ENCODE peak calls at places on chromosomes 12 and 14, in four cellular contexts. Q, P, N and H are unnamed samples.

GRCh38 chr12:14207946-14208612 is 157.4 kb upstream of the ATF7IP start:
- DNase-seq in Q (no peak), N (no peak), P (no peak), H (no peak)

GRCh38 chr14:64566651-64567122 is 16.9 kb downstream of the PPP1R36 start:
- DNase-seq in N (no peak), P (no peak), Q (no peak), H (no peak)

GRCh38 chr12:71303199-71303598 is 136.4 kb upstream of the LGR5 start:
- DNase-seq in N (no peak), Q (no peak), P (no peak), H (peak)

GRCh38 chr14:94373708-94374107 is 14.7 kb downstream of the SERPINA1 start:
- DNase-seq in P (no peak), Q (peak), N (no peak), H (peak)

GRCh38 chr14:37586783-37587428 is 8.1 kb downstream of the FOXA1 start:
- DNase-seq in Q (peak), P (no peak), N (no peak), H (no peak)

GRCh38 chr14:101757839-101758211 is 3.7 kb upstream of the PPP2R5C start:
- DNase-seq in Q (no peak), N (no peak), P (no peak), H (no peak)

GRCh38 chr14:26966942-26967341 is 369.1 kb upstream of the NOVA1 start:
- DNase-seq in N (no peak), P (no peak), Q (peak), H (peak)

GRCh38 chr12:90253142-90253541 is 544.5 kb upstream of the ATP2B1 start:
- DNase-seq in P (no peak), Q (no peak), N (no peak), H (no peak)

GRCh38 chr12:115504241-115504941 is 773.1 kb downstream of the MED13L start:
- DNase-seq in N (no peak), P (no peak), Q (no peak), H (no peak)

GRCh38 chr14:59214702-59215302 is 26.3 kb downstream of the DAAM1 start:
- DNase-seq in N (no peak), P (no peak), Q (no peak), H (no peak)

GRCh38 chr12:19867970-19868369 is 428.7 kb downstream of the AEBP2 start:
- DNase-seq in Q (peak), N (no peak), P (no peak), H (no peak)

GRCh38 chr12:12719496-12719895 is 2.3 kb downstream of the CDKN1B start:
- DNase-seq in Q (peak), P (no peak), N (no peak), H (peak)

GRCh38 chr12:32603858-32604257 is 75.2 kb upstream of the DNM1L start:
- DNase-seq in Q (peak), P (no peak), N (no peak), H (peak)

DNA sequence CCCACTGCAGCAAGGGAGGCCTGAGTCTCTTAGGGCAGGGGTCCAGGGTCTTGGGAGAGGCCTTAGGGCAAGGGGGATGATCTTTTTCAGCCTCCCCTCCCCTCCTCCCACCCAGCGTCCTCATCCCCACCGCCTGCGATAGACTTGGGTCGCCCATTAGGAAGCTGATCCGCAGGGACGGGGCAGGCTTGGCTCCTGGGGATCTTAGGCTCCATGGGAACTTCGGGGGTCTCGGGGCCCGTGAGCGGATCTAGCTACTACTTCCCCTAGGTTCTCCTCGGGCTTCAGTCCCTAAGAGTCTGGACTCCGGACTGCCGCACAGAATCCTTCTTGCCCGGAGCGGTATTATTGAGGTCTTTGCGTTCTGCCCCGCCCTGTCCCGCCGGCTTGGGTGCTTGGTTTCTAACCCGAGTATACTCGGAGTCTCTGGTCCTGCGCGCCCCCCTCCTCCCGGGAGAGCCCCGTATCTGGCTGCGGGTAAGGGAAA is 2.2 kb upstream of the PTHLH start:
- DNase-seq in Q (no peak), N (no peak), P (peak), H (no peak)
- H3K4me3 ChIP-seq in Q (peak), N (no peak), P (peak), H (peak)

GRCh38 chr14:81533212-81533535 is 479 bp downstream of the SEL1L start:
- DNase-seq in P (no peak), N (no peak), Q (no peak), H (no peak)

GRCh38 chr14:81534510-81535074 is 939 bp upstream of the SEL1L start:
- DNase-seq in P (no peak), Q (no peak), N (no peak), H (no peak)

GRCh38 chr14:81533536-81534343 is at the start of gene SEL1L:
- DNase-seq in N (peak), Q (peak), P (peak), H (peak)

GRCh38 chr14:81525129-81525528 is 8.5 kb downstream of the SEL1L start:
- DNase-seq in P (no peak), N (no peak), Q (no peak), H (no peak)

DNA sequence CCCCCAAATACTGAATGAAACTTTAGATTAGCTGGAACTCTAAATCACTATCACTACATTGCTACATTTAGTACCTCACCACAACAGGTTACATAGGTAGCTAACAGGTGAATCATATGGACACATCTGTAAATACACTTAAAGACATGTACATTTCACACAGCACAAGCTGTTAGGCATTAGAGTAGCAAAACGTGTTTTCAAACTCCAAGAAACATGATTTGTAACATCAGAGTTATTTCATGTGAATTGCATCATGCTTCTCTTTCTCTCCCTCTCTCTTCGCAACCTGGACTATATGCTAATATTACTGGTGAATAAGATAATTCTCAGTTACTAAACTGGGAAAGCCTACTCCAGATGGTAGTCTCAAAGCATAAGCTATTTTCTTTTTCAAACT is 4.3 kb downstream of the SEL1L start:
- DNase-seq in N (no peak), Q (peak), P (no peak), H (peak)
- H3K4me3 ChIP-seq in N (no peak), Q (no peak), P (no peak), H (no peak)

GRCh38 chr14:51482112-51482511 is 169.6 kb upstream of the FRMD6 start:
- DNase-seq in N (no peak), P (no peak), Q (no peak), H (no peak)

GRCh38 chr14:51485733-51486132 is 166.0 kb upstream of the FRMD6 start:
- DNase-seq in Q (no peak), N (no peak), P (no peak), H (no peak)

GRCh38 chr14:51487848-51488247 is 163.9 kb upstream of the FRMD6 start:
- DNase-seq in Q (no peak), P (no peak), N (no peak), H (no peak)

GRCh38 chr14:51481643-51482042 is 170.1 kb upstream of the FRMD6 start:
- DNase-seq in P (no peak), N (no peak), Q (no peak), H (no peak)

GRCh38 chr14:51484491-51484890 is 167.2 kb upstream of the FRMD6 start:
- DNase-seq in P (no peak), Q (no peak), N (no peak), H (no peak)
- H3K4me3 ChIP-seq in P (no peak), Q (no peak), N (no peak), H (no peak)

DNA sequence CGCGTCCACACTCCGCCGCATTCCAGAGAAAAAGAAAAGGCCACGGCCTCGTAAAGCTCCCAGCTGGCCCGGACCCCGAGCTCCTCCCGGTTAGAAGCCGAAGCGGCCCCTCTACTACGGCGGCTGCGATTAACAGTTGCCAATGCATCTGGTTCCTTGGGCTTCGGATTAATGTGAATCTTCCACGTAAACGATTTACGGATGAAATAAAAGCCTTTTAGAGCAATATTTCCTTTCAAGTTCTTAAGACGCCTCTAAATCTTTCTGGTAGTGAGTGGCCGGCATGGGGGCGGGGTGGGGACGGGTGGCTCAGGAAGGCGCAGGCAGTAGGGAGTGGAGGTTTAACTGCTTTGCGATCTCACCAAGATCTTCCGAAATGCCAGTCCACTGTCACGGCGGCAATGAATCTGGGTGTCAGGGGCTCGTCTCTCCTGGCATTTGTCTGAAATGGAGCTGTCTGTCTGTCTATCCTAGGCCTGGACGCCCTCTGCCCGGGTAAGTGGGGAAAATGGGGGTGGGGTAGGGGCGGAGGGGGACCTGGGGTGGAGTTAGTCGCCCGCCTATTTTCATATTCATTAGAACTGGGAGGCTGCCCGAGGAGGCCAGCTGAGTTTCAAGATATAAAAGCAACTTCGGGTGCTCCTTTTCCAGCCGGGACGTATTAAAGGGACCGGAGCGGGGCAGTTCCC is 427 bp upstream of the ALX1 start:
- DNase-seq in P (peak), Q (peak), N (no peak), H (peak)
- H3K4me3 ChIP-seq in P (peak), Q (peak), N (no peak), H (peak)